ENCODE peak calls at places on chromosomes 12 and 14, in seven cellular contexts. F, S, Y, Z, U, J and R are unnamed samples.

GRCh38 chr14:103161054-103161397 is 37.8 kb downstream of the TNFAIP2 start:
- DNase-seq in F (no peak), S (no peak), Y (no peak), Z (peak), U (no peak), J (no peak), R (no peak)

GRCh38 chr14:86055512-86055911 is 525.6 kb downstream of the FLRT2 start:
- DNase-seq in F (no peak), S (peak), Y (no peak), Z (no peak), U (no peak), J (no peak), R (no peak)

GRCh38 chr12:14960548-14961465 is 594 bp downstream of the ARHGDIB start:
- DNase-seq in F (no peak), S (peak), Y (no peak), Z (no peak), U (peak), J (no peak), R (no peak)

GRCh38 chr12:109830267-109830666 is 2.9 kb downstream of the TRPV4 start:
- DNase-seq in F (no peak), S (no peak), Y (no peak), Z (no peak), U (no peak), J (no peak), R (no peak)

GRCh38 chr14:35964736-35965135 is 138.6 kb downstream of the BRMS1L start:
- DNase-seq in F (no peak), S (no peak), Y (no peak), Z (no peak), U (no peak), J (no peak), R (no peak)

GRCh38 chr12:132487311-132487741 is 2.6 kb upstream of the FBRSL1 start:
- DNase-seq in F (no peak), S (no peak), Y (no peak), Z (no peak), U (no peak), J (no peak), R (no peak)

GRCh38 chr12:7501031-7501585 is 2.5 kb downstream of the CD163 start:
- DNase-seq in F (no peak), S (no peak), Y (no peak), Z (peak), U (no peak), J (no peak), R (no peak)

GRCh38 chr12:62435337-62436163 is 31.1 kb upstream of the MON2 start:
- DNase-seq in F (peak), S (peak), Y (peak), Z (peak), U (peak), J (peak), R (no peak)

GRCh38 chr12:120737557-120738251 is 12.1 kb downstream of the ACADS start:
- DNase-seq in F (no peak), S (no peak), Y (no peak), Z (no peak), U (no peak), J (no peak), R (no peak)
- TF ChIP-seq CTCF in F (no peak), S (peak), Y (peak), Z (peak), U (no peak), J (peak), R (no peak)

DNA sequence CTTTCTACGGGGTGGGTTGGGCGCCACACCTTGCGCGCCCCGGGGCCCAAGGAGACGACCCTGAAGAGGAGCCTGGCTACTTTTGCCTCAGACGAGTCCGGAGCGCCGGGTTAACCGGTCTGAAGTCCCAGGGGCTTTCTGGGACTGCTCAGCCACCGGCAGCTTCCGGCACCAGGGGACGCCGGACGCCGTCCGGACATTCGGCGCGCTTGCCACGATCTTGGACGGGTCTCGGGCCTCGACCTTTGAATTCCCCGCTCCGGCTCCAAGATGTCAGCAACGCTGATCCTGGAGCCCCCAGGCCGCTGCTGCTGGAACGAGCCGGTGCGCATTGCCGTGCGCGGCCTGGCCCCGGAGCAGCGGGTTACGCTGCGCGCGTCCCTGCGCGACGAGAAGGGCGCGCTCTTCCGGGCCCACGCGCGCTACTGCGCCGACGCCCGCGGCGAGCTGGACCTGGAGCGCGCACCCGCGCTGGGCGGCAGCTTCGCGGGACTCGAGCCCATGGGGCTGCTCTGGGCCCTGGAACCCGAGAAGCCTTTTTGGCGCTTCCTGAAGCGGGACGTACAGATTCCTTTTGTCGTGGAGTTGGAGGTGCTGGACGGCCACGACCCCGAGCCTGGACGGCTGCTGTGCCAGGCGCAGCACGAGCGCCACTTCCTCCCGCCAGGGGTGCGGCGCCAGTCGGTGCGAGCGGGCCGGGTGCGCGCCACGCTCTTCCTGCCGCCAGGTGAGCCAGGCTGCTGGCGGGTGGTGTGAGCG is at the start of gene ACOT4:
- DNase-seq in F (peak), S (peak), Y (peak), Z (peak), U (peak), J (no peak), R (no peak)
- TF ChIP-seq CTCF in F (no peak), S (no peak), Y (peak), Z (no peak), U (no peak), J (peak), R (no peak)

GRCh38 chr12:85155791-85156190 is 119.6 kb downstream of the LRRIQ1 start:
- DNase-seq in F (no peak), S (peak), Y (no peak), Z (peak), U (no peak), J (peak), R (no peak)

GRCh38 chr12:85157023-85157626 is 121.0 kb downstream of the LRRIQ1 start:
- DNase-seq in F (no peak), S (no peak), Y (no peak), Z (no peak), U (no peak), J (no peak), R (no peak)

DNA sequence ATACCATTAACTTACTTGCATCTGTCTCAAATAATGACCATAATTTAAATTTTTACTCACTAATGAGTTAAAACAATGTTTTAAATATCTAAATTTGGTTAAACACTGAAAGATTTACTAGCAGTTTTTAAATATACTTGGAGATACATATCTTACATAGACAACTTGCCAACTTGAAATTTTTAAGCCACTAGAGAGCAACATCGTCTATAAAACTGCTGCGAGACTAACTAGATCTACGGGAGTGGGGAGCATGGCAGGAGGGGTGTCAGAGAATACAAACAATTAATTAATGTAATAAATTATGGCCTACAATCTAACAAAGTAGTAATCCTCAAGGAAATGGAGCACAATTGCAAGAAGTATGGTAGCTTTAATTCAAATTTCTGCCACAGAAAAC is 120.4 kb downstream of the LRRIQ1 start:
- DNase-seq in F (no peak), S (no peak), Y (no peak), Z (no peak), U (no peak), J (no peak), R (no peak)
- TF ChIP-seq CTCF in F (no peak), S (no peak), Y (no peak), Z (no peak), U (no peak), J (no peak), R (no peak)

GRCh38 chr12:127025545-127025944 is 1241.4 kb upstream of the TMEM132C start:
- DNase-seq in F (no peak), S (peak), Y (no peak), Z (peak), U (no peak), J (no peak), R (no peak)
- TF ChIP-seq CTCF in F (peak), S (no peak), Y (peak), Z (peak), U (no peak), J (no peak), R (no peak)

DNA sequence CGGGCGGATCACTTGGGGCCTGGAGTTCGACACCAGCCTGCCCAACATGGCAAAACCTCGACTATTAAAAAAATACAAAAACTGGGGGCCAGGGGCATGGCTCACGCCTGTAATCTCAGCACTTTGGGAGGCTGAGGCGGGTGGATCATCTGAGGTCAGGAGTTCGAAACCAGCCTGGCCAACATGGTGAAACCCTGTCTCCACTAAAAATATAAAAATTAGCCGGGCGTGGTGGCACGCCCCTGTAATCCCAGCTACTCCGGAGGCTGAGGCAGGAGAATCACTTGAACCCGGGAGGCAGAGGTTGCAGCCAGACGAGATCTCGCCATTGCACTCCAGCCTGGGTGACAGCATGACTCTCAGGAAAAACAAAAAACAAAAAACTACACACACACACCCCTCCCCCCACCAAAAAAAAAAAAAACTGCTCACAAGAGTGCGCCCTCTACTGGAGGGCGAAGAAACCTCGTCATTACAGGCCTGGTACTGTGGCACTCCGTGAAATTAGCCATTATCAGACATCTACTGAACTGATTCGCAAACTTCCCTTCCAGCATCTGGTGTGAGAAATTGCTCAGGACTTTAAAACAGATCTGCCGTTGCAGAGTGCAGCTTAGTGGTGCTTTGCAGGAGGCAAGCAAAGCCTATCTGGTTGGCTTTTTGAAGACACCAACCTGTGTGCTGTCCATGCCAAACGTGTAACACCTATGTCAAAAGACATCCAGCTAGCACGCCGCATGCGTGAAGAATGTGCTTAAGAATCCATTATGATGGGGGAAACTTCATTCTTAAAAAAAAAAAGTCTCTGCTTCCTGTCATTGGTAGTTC is 7.7 kb downstream of the PPP1R3E start:
- DNase-seq in F (no peak), S (peak), Y (no peak), Z (peak), U (peak), J (no peak), R (no peak)
- TF ChIP-seq CTCF in F (peak), S (peak), Y (peak), Z (peak), U (peak), J (peak), R (peak)

DNA sequence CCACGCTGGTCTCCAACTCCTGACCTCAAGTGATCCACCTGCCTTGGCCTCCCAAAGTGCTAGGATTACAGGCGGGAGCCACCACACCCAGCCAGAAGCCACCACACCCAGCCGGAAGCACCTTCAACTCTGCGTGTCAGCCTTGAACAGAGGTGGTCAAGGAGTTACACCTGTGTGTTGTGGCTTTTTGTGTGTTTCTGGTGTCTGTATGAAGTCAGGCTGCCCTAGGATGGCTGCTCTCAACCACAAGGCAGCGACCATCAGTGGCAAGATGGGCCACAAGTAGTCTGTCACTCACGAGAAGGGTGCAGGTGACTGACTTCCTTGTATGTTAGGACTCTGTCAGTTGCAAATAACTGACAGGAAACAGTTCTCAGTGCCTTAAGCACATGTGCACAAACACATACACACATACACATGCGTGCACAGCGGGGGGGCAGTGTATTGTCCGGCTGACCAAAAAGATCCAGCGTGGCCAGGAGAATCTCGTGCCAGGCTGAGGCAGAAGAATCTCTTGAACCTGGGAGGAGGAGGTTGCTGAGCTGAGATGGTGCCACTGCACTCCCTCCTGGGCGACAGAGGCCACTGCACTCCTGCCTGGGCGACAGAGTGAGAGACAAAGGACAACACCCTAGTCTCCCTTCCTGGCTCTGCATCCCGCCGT is 13.5 kb downstream of the P2RX4 start:
- DNase-seq in F (peak), S (no peak), Y (no peak), Z (no peak), U (peak), J (no peak), R (no peak)
- TF ChIP-seq CTCF in F (peak), S (peak), Y (no peak), Z (peak), U (peak), J (peak), R (peak)

GRCh38 chr12:121837680-121838079 is 21.0 kb downstream of the HPD start:
- DNase-seq in F (no peak), S (peak), Y (no peak), Z (no peak), U (no peak), J (no peak), R (no peak)
- TF ChIP-seq CTCF in F (no peak), S (peak), Y (no peak), Z (peak), U (no peak), J (peak), R (no peak)

GRCh38 chr14:28761438-28762289 is 4.9 kb upstream of the FOXG1 start:
- DNase-seq in F (peak), S (no peak), Y (no peak), Z (no peak), U (peak), J (no peak), R (no peak)

GRCh38 chr14:28763914-28764848 is 2.4 kb upstream of the FOXG1 start:
- DNase-seq in F (no peak), S (no peak), Y (no peak), Z (no peak), U (no peak), J (peak), R (no peak)

GRCh38 chr14:28760431-28760996 is 6.1 kb upstream of the FOXG1 start:
- DNase-seq in F (no peak), S (no peak), Y (no peak), Z (no peak), U (peak), J (no peak), R (no peak)

GRCh38 chr14:28762949-28763313 is 3.7 kb upstream of the FOXG1 start:
- DNase-seq in F (no peak), S (no peak), Y (no peak), Z (no peak), U (peak), J (no peak), R (no peak)

GRCh38 chr14:28762290-28762948 is 4.2 kb upstream of the FOXG1 start:
- DNase-seq in F (peak), S (no peak), Y (no peak), Z (no peak), U (peak), J (no peak), R (no peak)
- TF ChIP-seq CTCF in F (no peak), S (no peak), Y (peak), Z (no peak), U (no peak), J (peak), R (no peak)